ENCODE peak calls at places on chromosomes 7 and 10, in four cellular contexts. J is HuH-7, L is tibial nerve, G is suprapubic skin. Q is an unnamed sample.

GRCh38 chr7:22853674-22854157 is 31.1 kb upstream of the TOMM7 start:
- DNase-seq in G (no peak), L (peak), J (no peak), Q (peak)

GRCh38 chr7:135102372-135102771 is 45.5 kb upstream of the TMEM140 start:
- DNase-seq in L (no peak), G (no peak), J (no peak), Q (no peak)

GRCh38 chr10:89479255-89479654 is 56.1 kb downstream of the SLC16A12 start:
- DNase-seq in L (peak), J (no peak), G (no peak), Q (no peak)

GRCh38 chr7:69599879-69600764 is 1.8 kb downstream of the AUTS2 start:
- DNase-seq in J (peak), G (no peak), L (peak), Q (no peak)

GRCh38 chr7:131945313-131945831 is 388.9 kb upstream of the PODXL start:
- DNase-seq in G (peak), L (no peak), J (peak), Q (no peak)

GRCh38 chr10:35946556-35946955 is 304.5 kb upstream of the FZD8 start:
- DNase-seq in J (no peak), G (no peak), L (no peak), Q (no peak)

GRCh38 chr7:7653568-7654187 is 13.1 kb downstream of the UMAD1 start:
- DNase-seq in J (peak), L (no peak), G (no peak), Q (no peak)

GRCh38 chr7:47337531-47337930 is 244.4 kb downstream of the TNS3 start:
- DNase-seq in J (no peak), G (peak), L (no peak), Q (peak)

GRCh38 chr10:48655426-48656240 is 29.0 kb upstream of the WDFY4 start:
- DNase-seq in J (no peak), G (no peak), L (peak), Q (peak)

GRCh38 chr10:61262486-61263261 is 190.5 kb downstream of the TMEM26 start:
- DNase-seq in G (no peak), J (no peak), L (no peak), Q (no peak)

GRCh38 chr10:34922138-34922537 is 107.0 kb upstream of the PARD3 start:
- DNase-seq in G (no peak), L (no peak), J (no peak), Q (no peak)

GRCh38 chr7:76375251-76375650 is 16.5 kb upstream of the YWHAG start:
- DNase-seq in J (no peak), G (no peak), L (no peak), Q (no peak)

GRCh38 chr7:101959829-101960228 is 142.4 kb downstream of the CUX1 start:
- DNase-seq in G (no peak), J (no peak), L (no peak), Q (no peak)

GRCh38 chr7:137873524-137873923 is 26.8 kb upstream of the DGKI start:
- DNase-seq in J (no peak), G (no peak), L (no peak), Q (no peak)

GRCh38 chr7:35734001-35734483 is 39.1 kb upstream of the HERPUD2 start:
- DNase-seq in J (no peak), L (no peak), G (no peak), Q (no peak)

GRCh38 chr10:96655577-96656213 is 64.6 kb downstream of the PIK3AP1 start:
- DNase-seq in G (no peak), L (no peak), J (no peak), Q (no peak)

GRCh38 chr10:60388116-60388515 is 1.6 kb downstream of the ANK3 start:
- DNase-seq in J (no peak), L (no peak), G (no peak), Q (no peak)

GRCh38 chr10:69769395-69769989 is 32.2 kb upstream of the COL13A1 start:
- DNase-seq in G (no peak), J (no peak), L (no peak), Q (no peak)

GRCh38 chr7:27176343-27176731 is 2.2 kb upstream of the HOXA10 start:
- DNase-seq in J (no peak), L (no peak), G (peak), Q (no peak)

GRCh38 chr7:150430465-150431085 is 19.9 kb upstream of the GIMAP8 start:
- DNase-seq in L (no peak), G (peak), J (no peak), Q (no peak)

GRCh38 chr10:99403674-99404073 is 26.8 kb downstream of the GOT1 start:
- DNase-seq in G (no peak), L (no peak), J (no peak), Q (no peak)

GRCh38 chr7:127367679-127368078 is 24.8 kb downstream of the ZNF800 start:
- DNase-seq in G (no peak), L (no peak), J (no peak), Q (no peak)

GRCh38 chr7:99253369-99253768 is 19.3 kb upstream of the MYH16 start:
- DNase-seq in L (no peak), G (no peak), J (no peak), Q (no peak)

Q was measured in breast epithelium.